ENCODE peak calls at places on chromosomes 13 and 19, in ten cellular contexts. One of them, this sample, is unnamed.

GRCh38 chr13:52195052-52195837 is 35.8 kb upstream of the NEK3 start:
- DNase-seq in fibroblast of pulmonary artery: peak
- DNase-seq in AG10803: peak
- DNase-seq in lower leg skin: peak
- DNase-seq in mucosa of descending colon: peak
- DNase-seq in IMR-90: peak
- DNase-seq in GM12865: peak
- DNase-seq in astrocyte of the spinal cord: peak
- DNase-seq in body of pancreas: peak
- DNase-seq in fibroblast of the aortic adventitia: peak
- DNase-seq in this sample: no peak

GRCh38 chr19:23118400-23118799 is 1.6 kb downstream of the ZNF730 start:
- DNase-seq in AG10803: no peak
- DNase-seq in body of pancreas: no peak
- DNase-seq in fibroblast of the aortic adventitia: no peak
- DNase-seq in GM12865: no peak
- DNase-seq in lower leg skin: no peak
- DNase-seq in mucosa of descending colon: no peak
- DNase-seq in astrocyte of the spinal cord: no peak
- DNase-seq in IMR-90: no peak
- DNase-seq in fibroblast of pulmonary artery: no peak
- DNase-seq in this sample: no peak

GRCh38 chr13:100510208-100510997 is 78.2 kb downstream of the GGACT start:
- DNase-seq in GM12865: no peak
- DNase-seq in fibroblast of pulmonary artery: no peak
- DNase-seq in IMR-90: no peak
- DNase-seq in mucosa of descending colon: no peak
- DNase-seq in AG10803: no peak
- DNase-seq in body of pancreas: no peak
- DNase-seq in fibroblast of the aortic adventitia: no peak
- DNase-seq in astrocyte of the spinal cord: no peak
- DNase-seq in lower leg skin: no peak
- DNase-seq in this sample: no peak

GRCh38 chr13:105341256-105341655 is 1194.2 kb downstream of the EFNB2 start:
- DNase-seq in GM12865: no peak
- DNase-seq in body of pancreas: no peak
- DNase-seq in fibroblast of pulmonary artery: no peak
- DNase-seq in fibroblast of the aortic adventitia: no peak
- DNase-seq in mucosa of descending colon: no peak
- DNase-seq in astrocyte of the spinal cord: no peak
- DNase-seq in lower leg skin: no peak
- DNase-seq in AG10803: no peak
- DNase-seq in IMR-90: no peak
- DNase-seq in this sample: no peak

GRCh38 chr13:114008964-114009589 is 35.2 kb upstream of the C13orf46 start:
- DNase-seq in lower leg skin: peak
- DNase-seq in fibroblast of pulmonary artery: no peak
- DNase-seq in body of pancreas: no peak
- DNase-seq in AG10803: no peak
- DNase-seq in mucosa of descending colon: no peak
- DNase-seq in astrocyte of the spinal cord: no peak
- DNase-seq in IMR-90: no peak
- DNase-seq in GM12865: no peak
- DNase-seq in fibroblast of the aortic adventitia: no peak
- DNase-seq in this sample: no peak

GRCh38 chr13:113926301-113926761 is 47.5 kb downstream of the C13orf46 start:
- DNase-seq in fibroblast of pulmonary artery: peak
- DNase-seq in fibroblast of the aortic adventitia: no peak
- DNase-seq in astrocyte of the spinal cord: no peak
- DNase-seq in GM12865: no peak
- DNase-seq in body of pancreas: no peak
- DNase-seq in AG10803: peak
- DNase-seq in IMR-90: peak
- DNase-seq in mucosa of descending colon: no peak
- DNase-seq in lower leg skin: peak
- DNase-seq in this sample: peak

GRCh38 chr19:53879145-53880037 is 2.6 kb upstream of the PRKCG start:
- DNase-seq in GM12865: no peak
- DNase-seq in lower leg skin: peak
- DNase-seq in mucosa of descending colon: peak
- DNase-seq in body of pancreas: peak
- DNase-seq in astrocyte of the spinal cord: peak
- DNase-seq in AG10803: peak
- DNase-seq in fibroblast of pulmonary artery: peak
- DNase-seq in IMR-90: peak
- DNase-seq in fibroblast of the aortic adventitia: peak
- DNase-seq in this sample: no peak

GRCh38 chr13:51435002-51435578 is 17.7 kb downstream of the INTS6 start:
- DNase-seq in IMR-90: peak
- DNase-seq in fibroblast of pulmonary artery: peak
- DNase-seq in fibroblast of the aortic adventitia: peak
- DNase-seq in AG10803: peak
- DNase-seq in mucosa of descending colon: no peak
- DNase-seq in astrocyte of the spinal cord: peak
- DNase-seq in GM12865: no peak
- DNase-seq in lower leg skin: no peak
- DNase-seq in body of pancreas: no peak
- DNase-seq in this sample: no peak

GRCh38 chr19:16462757-16463250 is 9.0 kb downstream of the EPS15L1 start:
- DNase-seq in lower leg skin: no peak
- DNase-seq in GM12865: no peak
- DNase-seq in fibroblast of the aortic adventitia: no peak
- DNase-seq in fibroblast of pulmonary artery: no peak
- DNase-seq in AG10803: no peak
- DNase-seq in IMR-90: peak
- DNase-seq in mucosa of descending colon: no peak
- DNase-seq in astrocyte of the spinal cord: no peak
- DNase-seq in body of pancreas: no peak
- DNase-seq in this sample: no peak

GRCh38 chr19:38321646-38322323 is 2.1 kb downstream of the KCNK6 start:
- DNase-seq in fibroblast of pulmonary artery: peak
- DNase-seq in AG10803: peak
- DNase-seq in mucosa of descending colon: no peak
- DNase-seq in lower leg skin: no peak
- DNase-seq in body of pancreas: peak
- DNase-seq in astrocyte of the spinal cord: no peak
- DNase-seq in GM12865: no peak
- DNase-seq in fibroblast of the aortic adventitia: peak
- DNase-seq in IMR-90: peak
- DNase-seq in this sample: peak

GRCh38 chr19:40252395-40252794 is 25.9 kb upstream of the CCNP start:
- DNase-seq in fibroblast of pulmonary artery: no peak
- DNase-seq in body of pancreas: peak
- DNase-seq in IMR-90: no peak
- DNase-seq in mucosa of descending colon: no peak
- DNase-seq in fibroblast of the aortic adventitia: no peak
- DNase-seq in GM12865: no peak
- DNase-seq in AG10803: no peak
- DNase-seq in astrocyte of the spinal cord: no peak
- DNase-seq in lower leg skin: no peak
- DNase-seq in this sample: no peak

GRCh38 chr13:66021846-66022245 is 1208.3 kb downstream of the PCDH9 start:
- DNase-seq in body of pancreas: no peak
- DNase-seq in fibroblast of pulmonary artery: no peak
- DNase-seq in lower leg skin: no peak
- DNase-seq in fibroblast of the aortic adventitia: no peak
- DNase-seq in astrocyte of the spinal cord: no peak
- DNase-seq in mucosa of descending colon: no peak
- DNase-seq in AG10803: no peak
- DNase-seq in IMR-90: no peak
- DNase-seq in GM12865: no peak
- DNase-seq in this sample: no peak

GRCh38 chr13:47594833-47595232 is 406.2 kb downstream of the SUCLA2 start:
- DNase-seq in body of pancreas: no peak
- DNase-seq in AG10803: no peak
- DNase-seq in mucosa of descending colon: no peak
- DNase-seq in lower leg skin: no peak
- DNase-seq in fibroblast of pulmonary artery: peak
- DNase-seq in IMR-90: peak
- DNase-seq in GM12865: peak
- DNase-seq in astrocyte of the spinal cord: no peak
- DNase-seq in fibroblast of the aortic adventitia: no peak
- DNase-seq in this sample: no peak

GRCh38 chr13:82330499-82330898 is 1551.8 kb downstream of the SLITRK1 start:
- DNase-seq in GM12865: peak
- DNase-seq in fibroblast of pulmonary artery: peak
- DNase-seq in fibroblast of the aortic adventitia: peak
- DNase-seq in AG10803: no peak
- DNase-seq in IMR-90: no peak
- DNase-seq in body of pancreas: no peak
- DNase-seq in mucosa of descending colon: no peak
- DNase-seq in astrocyte of the spinal cord: peak
- DNase-seq in lower leg skin: no peak
- DNase-seq in this sample: no peak
- TF ChIP-seq CTCF in GM12865: peak
- TF ChIP-seq CTCF in fibroblast of pulmonary artery: peak
- TF ChIP-seq CTCF in fibroblast of the aortic adventitia: peak
- TF ChIP-seq CTCF in AG10803: no peak
- TF ChIP-seq CTCF in IMR-90: no peak
- TF ChIP-seq CTCF in body of pancreas: peak
- TF ChIP-seq CTCF in mucosa of descending colon: no peak
- TF ChIP-seq CTCF in astrocyte of the spinal cord: peak
- TF ChIP-seq CTCF in lower leg skin: no peak
- TF ChIP-seq CTCF in this sample: peak

GRCh38 chr13:49996951-49997895 is at the start of gene TRIM13:
- DNase-seq in IMR-90: peak
- DNase-seq in GM12865: peak
- DNase-seq in astrocyte of the spinal cord: peak
- DNase-seq in fibroblast of the aortic adventitia: peak
- DNase-seq in body of pancreas: peak
- DNase-seq in fibroblast of pulmonary artery: peak
- DNase-seq in lower leg skin: peak
- DNase-seq in mucosa of descending colon: peak
- DNase-seq in AG10803: peak
- DNase-seq in this sample: peak

GRCh38 chr13:49996166-49996915 is 501 bp upstream of the TRIM13 start:
- DNase-seq in body of pancreas: peak
- DNase-seq in GM12865: peak
- DNase-seq in fibroblast of pulmonary artery: peak
- DNase-seq in lower leg skin: peak
- DNase-seq in AG10803: peak
- DNase-seq in IMR-90: peak
- DNase-seq in fibroblast of the aortic adventitia: peak
- DNase-seq in mucosa of descending colon: peak
- DNase-seq in astrocyte of the spinal cord: peak
- DNase-seq in this sample: peak

GRCh38 chr13:49997935-49998334 is 1.1 kb downstream of the TRIM13 start:
- DNase-seq in astrocyte of the spinal cord: no peak
- DNase-seq in fibroblast of pulmonary artery: no peak
- DNase-seq in lower leg skin: no peak
- DNase-seq in GM12865: no peak
- DNase-seq in IMR-90: no peak
- DNase-seq in fibroblast of the aortic adventitia: peak
- DNase-seq in AG10803: peak
- DNase-seq in mucosa of descending colon: peak
- DNase-seq in body of pancreas: no peak
- DNase-seq in this sample: no peak

GRCh38 chr13:49998714-49999624 is 2.1 kb downstream of the TRIM13 start:
- DNase-seq in AG10803: no peak
- DNase-seq in lower leg skin: no peak
- DNase-seq in astrocyte of the spinal cord: no peak
- DNase-seq in body of pancreas: no peak
- DNase-seq in fibroblast of the aortic adventitia: no peak
- DNase-seq in GM12865: peak
- DNase-seq in fibroblast of pulmonary artery: no peak
- DNase-seq in mucosa of descending colon: no peak
- DNase-seq in IMR-90: no peak
- DNase-seq in this sample: no peak

GRCh38 chr13:50001287-50001686 is 4.4 kb downstream of the TRIM13 start:
- DNase-seq in AG10803: no peak
- DNase-seq in IMR-90: no peak
- DNase-seq in fibroblast of the aortic adventitia: no peak
- DNase-seq in body of pancreas: no peak
- DNase-seq in fibroblast of pulmonary artery: no peak
- DNase-seq in mucosa of descending colon: no peak
- DNase-seq in GM12865: no peak
- DNase-seq in astrocyte of the spinal cord: no peak
- DNase-seq in lower leg skin: no peak
- DNase-seq in this sample: no peak
- H3K4me3 ChIP-seq in AG10803: no peak
- H3K4me3 ChIP-seq in IMR-90: no peak
- H3K4me3 ChIP-seq in fibroblast of the aortic adventitia: no peak
- H3K4me3 ChIP-seq in body of pancreas: no peak
- H3K4me3 ChIP-seq in fibroblast of pulmonary artery: no peak
- H3K4me3 ChIP-seq in mucosa of descending colon: no peak
- H3K4me3 ChIP-seq in GM12865: no peak
- H3K4me3 ChIP-seq in astrocyte of the spinal cord: no peak
- H3K4me3 ChIP-seq in lower leg skin: no peak
- H3K4me3 ChIP-seq in this sample: no peak

GRCh38 chr13:111329641-111330040 is 9.2 kb downstream of the TEX29 start:
- DNase-seq in body of pancreas: no peak
- DNase-seq in GM12865: no peak
- DNase-seq in fibroblast of pulmonary artery: no peak
- DNase-seq in astrocyte of the spinal cord: no peak
- DNase-seq in IMR-90: no peak
- DNase-seq in lower leg skin: peak
- DNase-seq in fibroblast of the aortic adventitia: no peak
- DNase-seq in mucosa of descending colon: no peak
- DNase-seq in AG10803: no peak
- DNase-seq in this sample: no peak
- TF ChIP-seq CTCF in body of pancreas: no peak
- TF ChIP-seq CTCF in GM12865: no peak
- TF ChIP-seq CTCF in fibroblast of pulmonary artery: no peak
- TF ChIP-seq CTCF in astrocyte of the spinal cord: no peak
- TF ChIP-seq CTCF in IMR-90: no peak
- TF ChIP-seq CTCF in lower leg skin: no peak
- TF ChIP-seq CTCF in fibroblast of the aortic adventitia: no peak
- TF ChIP-seq CTCF in mucosa of descending colon: no peak
- TF ChIP-seq CTCF in AG10803: no peak
- TF ChIP-seq CTCF in this sample: no peak

GRCh38 chr19:47511681-47512080 is 3.2 kb downstream of the NAPA start:
- DNase-seq in astrocyte of the spinal cord: peak
- DNase-seq in IMR-90: peak
- DNase-seq in body of pancreas: peak
- DNase-seq in AG10803: peak
- DNase-seq in GM12865: no peak
- DNase-seq in fibroblast of the aortic adventitia: peak
- DNase-seq in mucosa of descending colon: no peak
- DNase-seq in fibroblast of pulmonary artery: peak
- DNase-seq in lower leg skin: no peak
- DNase-seq in this sample: no peak

GRCh38 chr19:47511128-47511517 is 3.7 kb downstream of the NAPA start:
- DNase-seq in AG10803: no peak
- DNase-seq in lower leg skin: no peak
- DNase-seq in astrocyte of the spinal cord: no peak
- DNase-seq in fibroblast of pulmonary artery: peak
- DNase-seq in body of pancreas: peak
- DNase-seq in GM12865: no peak
- DNase-seq in fibroblast of the aortic adventitia: no peak
- DNase-seq in mucosa of descending colon: no peak
- DNase-seq in IMR-90: no peak
- DNase-seq in this sample: no peak

GRCh38 chr19:47512183-47512947 is 2.5 kb downstream of the NAPA start:
- DNase-seq in IMR-90: peak
- DNase-seq in mucosa of descending colon: peak
- DNase-seq in fibroblast of the aortic adventitia: peak
- DNase-seq in AG10803: peak
- DNase-seq in body of pancreas: peak
- DNase-seq in fibroblast of pulmonary artery: peak
- DNase-seq in GM12865: no peak
- DNase-seq in lower leg skin: peak
- DNase-seq in astrocyte of the spinal cord: no peak
- DNase-seq in this sample: peak

GRCh38 chr19:47514151-47514868 is 553 bp downstream of the NAPA start:
- DNase-seq in astrocyte of the spinal cord: no peak
- DNase-seq in IMR-90: no peak
- DNase-seq in lower leg skin: peak
- DNase-seq in AG10803: no peak
- DNase-seq in fibroblast of pulmonary artery: no peak
- DNase-seq in fibroblast of the aortic adventitia: no peak
- DNase-seq in GM12865: no peak
- DNase-seq in body of pancreas: peak
- DNase-seq in mucosa of descending colon: no peak
- DNase-seq in this sample: no peak

GRCh38 chr19:47512948-47513319 is 1.9 kb downstream of the NAPA start:
- DNase-seq in lower leg skin: peak
- DNase-seq in IMR-90: no peak
- DNase-seq in GM12865: no peak
- DNase-seq in body of pancreas: no peak
- DNase-seq in astrocyte of the spinal cord: no peak
- DNase-seq in fibroblast of pulmonary artery: no peak
- DNase-seq in fibroblast of the aortic adventitia: no peak
- DNase-seq in mucosa of descending colon: no peak
- DNase-seq in AG10803: no peak
- DNase-seq in this sample: no peak
- H3K4me3 ChIP-seq in lower leg skin: no peak
- H3K4me3 ChIP-seq in IMR-90: no peak
- H3K4me3 ChIP-seq in GM12865: no peak
- H3K4me3 ChIP-seq in body of pancreas: no peak
- H3K4me3 ChIP-seq in astrocyte of the spinal cord: no peak
- H3K4me3 ChIP-seq in fibroblast of pulmonary artery: peak
- H3K4me3 ChIP-seq in fibroblast of the aortic adventitia: peak
- H3K4me3 ChIP-seq in mucosa of descending colon: no peak
- H3K4me3 ChIP-seq in AG10803: peak
- H3K4me3 ChIP-seq in this sample: peak

This sample was measured in AG09309.